ENCODE peak calls at places on chromosomes 13 and 19, in six cellular contexts. One of them, this sample, is unnamed.

GRCh38 chr19:556611-557382 is 12.9 kb downstream of the GZMM start:
- DNase-seq in heart right ventricle: no peak
- DNase-seq in B cell: no peak
- DNase-seq in uterus: no peak
- DNase-seq in body of pancreas: no peak
- DNase-seq in mucosa of descending colon: peak
- DNase-seq in this sample: no peak

GRCh38 chr13:101065314-101065713 is 351.0 kb downstream of the NALCN start:
- DNase-seq in mucosa of descending colon: no peak
- DNase-seq in body of pancreas: no peak
- DNase-seq in uterus: no peak
- DNase-seq in B cell: no peak
- DNase-seq in heart right ventricle: no peak
- DNase-seq in this sample: no peak

GRCh38 chr19:42246143-42246868 is 3.9 kb upstream of the GSK3A start:
- DNase-seq in B cell: peak
- DNase-seq in heart right ventricle: peak
- DNase-seq in body of pancreas: peak
- DNase-seq in mucosa of descending colon: no peak
- DNase-seq in uterus: peak
- DNase-seq in this sample: no peak

GRCh38 chr13:68850160-68850559 is 1257.5 kb upstream of the ATXN8OS start:
- DNase-seq in mucosa of descending colon: no peak
- DNase-seq in uterus: no peak
- DNase-seq in B cell: no peak
- DNase-seq in body of pancreas: no peak
- DNase-seq in heart right ventricle: no peak
- DNase-seq in this sample: no peak

GRCh38 chr19:50658438-50659317 is 9.4 kb downstream of the C19orf81 start:
- DNase-seq in mucosa of descending colon: peak
- DNase-seq in B cell: peak
- DNase-seq in uterus: peak
- DNase-seq in body of pancreas: peak
- DNase-seq in heart right ventricle: peak
- DNase-seq in this sample: peak

GRCh38 chr13:49533586-49534269 is 38.0 kb downstream of the PHF11 start:
- DNase-seq in heart right ventricle: no peak
- DNase-seq in B cell: peak
- DNase-seq in uterus: no peak
- DNase-seq in body of pancreas: no peak
- DNase-seq in mucosa of descending colon: no peak
- DNase-seq in this sample: no peak

GRCh38 chr13:27510082-27510481 is 59.7 kb upstream of the MTIF3 start:
- DNase-seq in body of pancreas: no peak
- DNase-seq in B cell: no peak
- DNase-seq in uterus: no peak
- DNase-seq in mucosa of descending colon: no peak
- DNase-seq in heart right ventricle: no peak
- DNase-seq in this sample: no peak

GRCh38 chr13:20616059-20616797 is 49.3 kb downstream of the IFT88 start:
- DNase-seq in mucosa of descending colon: no peak
- DNase-seq in uterus: no peak
- DNase-seq in body of pancreas: no peak
- DNase-seq in B cell: no peak
- DNase-seq in heart right ventricle: no peak
- DNase-seq in this sample: no peak

GRCh38 chr19:46265217-46265828 is 31.5 kb upstream of the HIF3A start:
- DNase-seq in uterus: peak
- DNase-seq in mucosa of descending colon: no peak
- DNase-seq in B cell: peak
- DNase-seq in heart right ventricle: no peak
- DNase-seq in body of pancreas: peak
- DNase-seq in this sample: peak

GRCh38 chr13:40101708-40102359 is 446.4 kb downstream of the COG6 start:
- DNase-seq in heart right ventricle: no peak
- DNase-seq in B cell: peak
- DNase-seq in uterus: no peak
- DNase-seq in mucosa of descending colon: no peak
- DNase-seq in body of pancreas: no peak
- DNase-seq in this sample: peak

GRCh38 chr19:16922949-16923348 is 34.1 kb downstream of the F2RL3 start:
- DNase-seq in heart right ventricle: no peak
- DNase-seq in mucosa of descending colon: no peak
- DNase-seq in B cell: no peak
- DNase-seq in uterus: no peak
- DNase-seq in body of pancreas: no peak
- DNase-seq in this sample: no peak

GRCh38 chr13:98752111-98752941 is at the start of gene SLC15A1:
- DNase-seq in B cell: no peak
- DNase-seq in uterus: no peak
- DNase-seq in body of pancreas: peak
- DNase-seq in mucosa of descending colon: peak
- DNase-seq in heart right ventricle: no peak
- DNase-seq in this sample: no peak

GRCh38 chr13:85638815-85639393 is 160.3 kb downstream of the SLITRK6 start:
- DNase-seq in mucosa of descending colon: no peak
- DNase-seq in body of pancreas: no peak
- DNase-seq in heart right ventricle: no peak
- DNase-seq in B cell: no peak
- DNase-seq in uterus: no peak
- DNase-seq in this sample: no peak

GRCh38 chr19:18418034-18418724 is 1.0 kb upstream of the SSBP4 start:
- DNase-seq in body of pancreas: peak
- DNase-seq in mucosa of descending colon: peak
- DNase-seq in heart right ventricle: no peak
- DNase-seq in uterus: no peak
- DNase-seq in B cell: peak
- DNase-seq in this sample: no peak

GRCh38 chr13:39036212-39036611 is 1.7 kb downstream of the PROSER1 start:
- DNase-seq in heart right ventricle: no peak
- DNase-seq in uterus: no peak
- DNase-seq in body of pancreas: no peak
- DNase-seq in mucosa of descending colon: no peak
- DNase-seq in B cell: peak
- DNase-seq in this sample: peak

GRCh38 chr19:35352448-35353304 is 5.0 kb downstream of the FFAR1 start:
- DNase-seq in heart right ventricle: peak
- DNase-seq in body of pancreas: peak
- DNase-seq in mucosa of descending colon: peak
- DNase-seq in B cell: peak
- DNase-seq in uterus: no peak
- DNase-seq in this sample: peak

GRCh38 chr13:29707876-29708543 is 112.5 kb upstream of the SLC7A1 start:
- DNase-seq in B cell: peak
- DNase-seq in uterus: no peak
- DNase-seq in heart right ventricle: no peak
- DNase-seq in body of pancreas: peak
- DNase-seq in mucosa of descending colon: peak
- DNase-seq in this sample: peak

GRCh38 chr19:28377077-28377476 is 835.9 kb downstream of the UQCRFS1 start:
- DNase-seq in B cell: no peak
- DNase-seq in heart right ventricle: no peak
- DNase-seq in body of pancreas: no peak
- DNase-seq in uterus: no peak
- DNase-seq in mucosa of descending colon: no peak
- DNase-seq in this sample: no peak

GRCh38 chr19:17553256-17553655 is 2.2 kb upstream of the COLGALT1 start:
- DNase-seq in uterus: peak
- DNase-seq in body of pancreas: peak
- DNase-seq in heart right ventricle: peak
- DNase-seq in B cell: no peak
- DNase-seq in mucosa of descending colon: no peak
- DNase-seq in this sample: no peak

GRCh38 chr19:42433503-42434260 is 6.5 kb upstream of the LIPE start:
- DNase-seq in mucosa of descending colon: peak
- DNase-seq in heart right ventricle: peak
- DNase-seq in body of pancreas: peak
- DNase-seq in B cell: peak
- DNase-seq in uterus: peak
- DNase-seq in this sample: peak

GRCh38 chr13:57813641-57814040 is 182.1 kb downstream of the PCDH17 start:
- DNase-seq in heart right ventricle: no peak
- DNase-seq in uterus: no peak
- DNase-seq in mucosa of descending colon: no peak
- DNase-seq in B cell: no peak
- DNase-seq in body of pancreas: no peak
- DNase-seq in this sample: no peak

GRCh38 chr19:36152061-36152885 is at the start of gene COX7A1:
- DNase-seq in heart right ventricle: peak
- DNase-seq in B cell: no peak
- DNase-seq in mucosa of descending colon: no peak
- DNase-seq in uterus: peak
- DNase-seq in body of pancreas: peak
- DNase-seq in this sample: no peak

GRCh38 chr13:98909016-98909415 is 68.8 kb downstream of the DOCK9 start:
- DNase-seq in body of pancreas: no peak
- DNase-seq in heart right ventricle: no peak
- DNase-seq in B cell: no peak
- DNase-seq in uterus: no peak
- DNase-seq in mucosa of descending colon: no peak
- DNase-seq in this sample: no peak

GRCh38 chr13:113405481-113406300 is 41.8 kb upstream of the GRTP1 start:
- DNase-seq in B cell: no peak
- DNase-seq in body of pancreas: no peak
- DNase-seq in uterus: no peak
- DNase-seq in heart right ventricle: no peak
- DNase-seq in mucosa of descending colon: no peak
- DNase-seq in this sample: no peak

GRCh38 chr13:114033541-114034315 is 59.9 kb upstream of the C13orf46 start:
- DNase-seq in B cell: no peak
- DNase-seq in uterus: no peak
- DNase-seq in mucosa of descending colon: no peak
- DNase-seq in heart right ventricle: no peak
- DNase-seq in body of pancreas: no peak
- DNase-seq in this sample: no peak

GRCh38 chr19:6313398-6313969 is 19.9 kb downstream of the ACER1 start:
- DNase-seq in body of pancreas: no peak
- DNase-seq in heart right ventricle: no peak
- DNase-seq in uterus: no peak
- DNase-seq in B cell: no peak
- DNase-seq in mucosa of descending colon: no peak
- DNase-seq in this sample: no peak

GRCh38 chr19:6312018-6312417 is 21.4 kb downstream of the ACER1 start:
- DNase-seq in body of pancreas: no peak
- DNase-seq in B cell: no peak
- DNase-seq in heart right ventricle: no peak
- DNase-seq in uterus: no peak
- DNase-seq in mucosa of descending colon: no peak
- DNase-seq in this sample: no peak
- TF ChIP-seq CTCF in body of pancreas: no peak
- TF ChIP-seq CTCF in B cell: no peak
- TF ChIP-seq CTCF in heart right ventricle: no peak
- TF ChIP-seq CTCF in uterus: no peak
- TF ChIP-seq CTCF in mucosa of descending colon: no peak
- TF ChIP-seq CTCF in this sample: no peak

DNA sequence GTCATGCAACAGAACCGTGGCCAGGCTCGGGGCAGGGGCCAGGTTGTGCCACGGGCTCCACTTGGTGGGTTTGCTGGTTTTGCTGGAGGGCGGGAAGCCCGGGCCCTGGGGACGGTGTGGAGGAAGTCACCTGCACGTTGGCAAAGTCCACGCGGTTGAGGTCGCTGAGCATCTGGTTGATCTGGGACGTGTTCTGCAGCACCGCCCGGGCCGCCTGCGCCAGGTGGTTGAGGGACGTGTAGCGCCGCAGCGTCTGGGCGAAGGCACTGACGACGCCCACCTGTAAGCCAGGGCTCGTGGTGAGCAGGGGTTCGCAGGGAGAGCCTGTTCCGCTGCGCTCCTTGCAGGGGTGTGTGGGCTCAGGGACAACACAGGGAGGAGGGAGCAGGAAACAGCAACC is 24.7 kb upstream of the RANBP3 start:
- DNase-seq in body of pancreas: no peak
- DNase-seq in B cell: no peak
- DNase-seq in uterus: no peak
- DNase-seq in mucosa of descending colon: no peak
- DNase-seq in heart right ventricle: no peak
- DNase-seq in this sample: no peak
- TF ChIP-seq CTCF in body of pancreas: no peak
- TF ChIP-seq CTCF in B cell: no peak
- TF ChIP-seq CTCF in uterus: no peak
- TF ChIP-seq CTCF in mucosa of descending colon: no peak
- TF ChIP-seq CTCF in heart right ventricle: no peak
- TF ChIP-seq CTCF in this sample: no peak

GRCh38 chr13:59178344-59178743 is 985.4 kb downstream of the DIAPH3 start:
- DNase-seq in body of pancreas: no peak
- DNase-seq in B cell: no peak
- DNase-seq in mucosa of descending colon: no peak
- DNase-seq in uterus: no peak
- DNase-seq in heart right ventricle: no peak
- DNase-seq in this sample: no peak

GRCh38 chr13:59172076-59172475 is 991.7 kb downstream of the DIAPH3 start:
- DNase-seq in mucosa of descending colon: no peak
- DNase-seq in uterus: no peak
- DNase-seq in body of pancreas: no peak
- DNase-seq in B cell: no peak
- DNase-seq in heart right ventricle: no peak
- DNase-seq in this sample: no peak

GRCh38 chr13:59182241-59182640 is 981.5 kb downstream of the DIAPH3 start:
- DNase-seq in body of pancreas: no peak
- DNase-seq in heart right ventricle: no peak
- DNase-seq in B cell: no peak
- DNase-seq in mucosa of descending colon: no peak
- DNase-seq in uterus: no peak
- DNase-seq in this sample: no peak

DNA sequence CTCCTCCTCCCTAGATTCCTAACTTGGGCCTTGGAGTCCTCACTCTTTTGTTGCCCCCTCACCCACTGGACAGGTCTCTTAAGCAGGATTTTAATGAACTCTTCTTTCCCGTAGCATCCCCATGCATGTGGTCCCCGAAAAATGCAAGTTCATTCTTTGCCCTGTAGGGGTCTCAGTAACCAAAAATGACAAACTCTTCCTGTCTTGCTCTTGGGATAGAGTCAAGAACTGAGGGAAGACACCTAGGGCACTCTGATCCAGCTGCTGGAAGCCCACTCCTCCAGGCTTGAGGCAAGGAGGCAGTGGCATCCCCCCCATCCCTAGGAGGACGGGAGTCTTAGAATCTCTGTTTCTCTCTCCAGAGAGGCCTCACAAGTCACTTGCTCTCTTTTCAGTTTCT is 987.0 kb downstream of the DIAPH3 start:
- DNase-seq in B cell: no peak
- DNase-seq in uterus: no peak
- DNase-seq in body of pancreas: no peak
- DNase-seq in heart right ventricle: no peak
- DNase-seq in mucosa of descending colon: no peak
- DNase-seq in this sample: peak
- TF ChIP-seq CTCF in B cell: no peak
- TF ChIP-seq CTCF in uterus: no peak
- TF ChIP-seq CTCF in body of pancreas: no peak
- TF ChIP-seq CTCF in heart right ventricle: no peak
- TF ChIP-seq CTCF in mucosa of descending colon: no peak
- TF ChIP-seq CTCF in this sample: peak

DNA sequence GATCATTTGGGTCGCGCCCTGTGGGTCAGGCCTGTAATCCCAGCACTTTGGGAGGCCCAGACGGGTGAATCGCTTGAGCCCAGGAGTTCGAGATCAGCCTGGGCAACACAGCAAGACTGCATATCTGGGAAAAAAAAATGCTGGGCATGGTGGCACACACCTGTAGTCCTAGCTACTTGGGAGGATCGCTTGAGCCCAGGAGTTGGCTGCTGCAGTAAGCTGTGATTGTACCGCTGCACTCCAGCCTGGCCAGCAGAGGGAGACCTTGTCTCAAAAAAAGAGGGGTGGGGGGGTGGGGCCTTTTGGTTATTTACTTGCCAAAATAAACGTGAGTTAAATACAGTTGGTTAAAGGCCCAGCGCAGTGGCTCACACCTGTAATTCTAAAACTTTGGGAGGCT is 9.8 kb upstream of the ZNF544 start:
- DNase-seq in uterus: no peak
- DNase-seq in mucosa of descending colon: no peak
- DNase-seq in body of pancreas: no peak
- DNase-seq in B cell: peak
- DNase-seq in heart right ventricle: no peak
- DNase-seq in this sample: peak
- TF ChIP-seq CTCF in uterus: no peak
- TF ChIP-seq CTCF in mucosa of descending colon: no peak
- TF ChIP-seq CTCF in body of pancreas: no peak
- TF ChIP-seq CTCF in B cell: peak
- TF ChIP-seq CTCF in heart right ventricle: peak
- TF ChIP-seq CTCF in this sample: peak

This sample was measured in OCI-LY7.